ENCODE peak calls at places on chromosomes 3 and 15, in ten cellular contexts. K, Q, A, R, J, O, F, H, U and V are unnamed samples. For H3K36me3, the result is how much of the 10 kb centered on the place peaks cover.

GRCh38 chr15:61815356-61816083 is 244.7 kb downstream of the VPS13C start:
- DNase-seq in K (no peak), F (no peak), R (no peak), U (no peak), A (no peak), J (no peak), O (no peak), Q (no peak), H (no peak), V (no peak)

GRCh38 chr15:69341356-69341755 is 42.6 kb downstream of the PAQR5 start:
- DNase-seq in J (no peak), F (no peak), R (no peak), K (no peak), U (no peak), A (peak), H (no peak), O (no peak), Q (no peak), V (no peak)

GRCh38 chr3:90241481-90241880 is 1134.1 kb downstream of the EPHA3 start:
- DNase-seq in Q (no peak), R (no peak), A (peak), U (no peak), K (no peak), O (no peak), F (no peak), J (no peak), H (no peak), V (no peak)

GRCh38 chr3:50248387-50248786 is 12.4 kb downstream of the GNAI2 start:
- DNase-seq in Q (no peak), K (peak), A (no peak), U (peak), J (no peak), F (no peak), R (no peak), H (peak), O (peak), V (no peak)

GRCh38 chr3:4292301-4292700 is 10.9 kb upstream of the SETMAR start:
- DNase-seq in R (no peak), A (no peak), K (no peak), J (no peak), F (no peak), U (no peak), Q (no peak), H (no peak), O (no peak), V (no peak)

GRCh38 chr3:128081846-128082245 is 29.6 kb downstream of the SEC61A1 start:
- DNase-seq in K (no peak), Q (peak), R (no peak), O (no peak), F (no peak), J (no peak), H (no peak), U (peak), A (peak), V (no peak)

GRCh38 chr3:189277711-189278110 is 105.9 kb downstream of the TPRG1 start:
- DNase-seq in J (no peak), H (no peak), O (no peak), F (no peak), A (no peak), U (peak), R (no peak), K (no peak), Q (no peak), V (no peak)

GRCh38 chr3:160134454-160134853 is 90.8 kb upstream of the C3orf80 start:
- DNase-seq in R (peak), O (no peak), A (no peak), H (no peak), F (no peak), Q (no peak), U (no peak), J (no peak), K (no peak), V (no peak)

GRCh38 chr3:9087831-9088413 is 124.7 kb upstream of the RAD18 start:
- DNase-seq in R (no peak), J (no peak), O (peak), A (no peak), H (no peak), K (no peak), U (no peak), Q (no peak), F (no peak), V (no peak)
- TF ChIP-seq CTCF in R (no peak), J (no peak), O (no peak), A (no peak), H (no peak), K (no peak), U (no peak), Q (no peak), F (no peak), V (no peak)

GRCh38 chr3:121436641-121437040 is 109.1 kb downstream of the POLQ start:
- DNase-seq in A (no peak), H (no peak), J (no peak), R (no peak), O (no peak), F (no peak), K (no peak), U (no peak), Q (no peak), V (no peak)
- H3K36me3 ChIP-seq in A (under half), H (under half), J (under half), R (under half), O (under half), F (under half), K (under half), U (under half), Q (under half), V (under half)

GRCh38 chr15:72285927-72286516 is 13.7 kb upstream of the PARP6 start:
- DNase-seq in Q (no peak), A (no peak), H (peak), U (peak), J (peak), F (peak), K (no peak), O (peak), R (peak), V (no peak)
- TF ChIP-seq CTCF in Q (peak), A (peak), H (peak), U (peak), J (peak), F (peak), K (peak), O (peak), R (peak), V (peak)

GRCh38 chr3:120113128-120114116 is 19.2 kb upstream of the GSK3B start:
- DNase-seq in A (peak), O (no peak), J (no peak), K (no peak), U (peak), H (no peak), F (no peak), R (no peak), Q (peak), V (peak)

GRCh38 chr3:120111898-120112297 is 17.7 kb upstream of the GSK3B start:
- DNase-seq in O (no peak), Q (no peak), R (no peak), H (no peak), U (no peak), F (no peak), A (peak), J (no peak), K (no peak), V (no peak)

GRCh38 chr3:120114376-120114775 is 20.1 kb upstream of the GSK3B start:
- DNase-seq in Q (no peak), O (no peak), J (no peak), A (peak), U (no peak), R (no peak), F (no peak), K (no peak), H (no peak), V (no peak)

GRCh38 chr3:120119846-120120510 is 25.7 kb upstream of the GSK3B start:
- DNase-seq in Q (no peak), A (no peak), R (no peak), K (no peak), H (no peak), J (no peak), O (no peak), U (no peak), F (no peak), V (no peak)

DNA sequence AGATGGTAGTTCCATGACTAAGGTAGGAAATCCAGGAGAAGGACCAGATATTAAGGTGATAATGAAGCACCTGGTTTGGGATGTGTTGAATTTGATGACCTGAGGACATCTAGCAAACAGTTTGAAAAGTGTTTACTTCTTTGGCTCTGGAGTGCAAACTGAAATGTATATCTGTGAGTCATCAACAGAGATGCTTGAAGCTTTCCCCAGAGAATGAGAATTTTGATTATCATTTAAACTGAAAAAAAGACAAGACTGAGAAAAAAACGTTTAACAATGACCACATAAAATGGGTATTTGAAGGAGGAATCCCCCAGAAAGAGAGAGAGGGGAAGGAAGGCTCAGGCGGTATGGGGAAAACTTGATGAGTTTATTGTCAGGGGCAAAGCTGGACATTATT is 20.7 kb upstream of the GSK3B start:
- DNase-seq in A (no peak), U (peak), Q (no peak), R (no peak), J (no peak), F (no peak), O (no peak), H (no peak), K (no peak), V (no peak)
- H3K36me3 ChIP-seq in A (under half), U (under half), Q (under half), R (under half), J (under half), F (under half), O (under half), H (under half), K (under half), V (under half)

DNA sequence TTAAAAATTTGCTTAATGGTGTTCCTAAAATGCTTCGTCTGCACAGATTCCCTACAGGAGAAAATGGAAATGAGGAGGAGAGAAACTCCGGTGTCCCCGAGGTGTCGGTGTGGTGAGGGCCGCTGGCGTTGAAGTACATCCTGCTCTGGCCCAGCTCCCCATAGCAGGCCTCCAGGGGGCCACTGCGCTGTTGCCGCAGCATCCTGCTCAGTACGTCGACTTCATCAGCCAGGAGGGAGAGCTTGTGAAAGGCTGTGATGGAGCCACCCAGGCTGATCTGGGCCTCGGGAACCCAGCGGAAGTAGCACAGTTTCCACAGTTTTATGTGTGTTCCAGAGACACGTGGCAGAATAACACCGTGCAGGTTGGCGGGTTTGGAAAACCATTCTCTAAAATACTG is 37.8 kb downstream of the FAN1 start:
- DNase-seq in Q (no peak), J (no peak), K (no peak), O (no peak), F (no peak), A (no peak), R (peak), H (no peak), U (no peak), V (no peak)
- TF ChIP-seq CTCF in Q (peak), J (no peak), K (no peak), O (no peak), F (no peak), A (peak), R (peak), H (no peak), U (no peak), V (no peak)